ENCODE peak calls at places on chromosomes 11 and 22, in six cellular contexts. One of them, this sample, is unnamed.

GRCh38 chr11:85898456-85898855 is 43.3 kb downstream of the CCDC83 start:
- DNase-seq in fibroblast of lung: no peak
- DNase-seq in stimulated activated CD4-positive, alpha-beta T cell treated with anti-CD3 and anti-CD28 coated beads, Interleukin-4, amount 100 ng/mL, for 48 hours: no peak
- DNase-seq in stimulated activated CD8-positive, alpha-beta memory T cell treated with anti-CD3 and anti-CD28 coated beads, Interleukin-7, amount 100 ng/mL, for 1 hour: no peak
- DNase-seq in cardiac muscle cell: peak; percentile 2
- DNase-seq in epithelial cell of prostate: no peak
- DNase-seq in this sample: no peak

GRCh38 chr11:2102883-2103213 is 36.3 kb downstream of the IGF2 start:
- DNase-seq in stimulated activated CD4-positive, alpha-beta T cell treated with anti-CD3 and anti-CD28 coated beads, Interleukin-4, amount 100 ng/mL, for 48 hours: no peak
- DNase-seq in fibroblast of lung: no peak
- DNase-seq in epithelial cell of prostate: no peak
- DNase-seq in stimulated activated CD8-positive, alpha-beta memory T cell treated with anti-CD3 and anti-CD28 coated beads, Interleukin-7, amount 100 ng/mL, for 1 hour: no peak
- DNase-seq in cardiac muscle cell: no peak
- DNase-seq in this sample: no peak

GRCh38 chr22:26852176-26852575 is 194.8 kb downstream of the MIAT start:
- DNase-seq in stimulated activated CD4-positive, alpha-beta T cell treated with anti-CD3 and anti-CD28 coated beads, Interleukin-4, amount 100 ng/mL, for 48 hours: no peak
- DNase-seq in epithelial cell of prostate: no peak
- DNase-seq in stimulated activated CD8-positive, alpha-beta memory T cell treated with anti-CD3 and anti-CD28 coated beads, Interleukin-7, amount 100 ng/mL, for 1 hour: no peak
- DNase-seq in fibroblast of lung: no peak
- DNase-seq in cardiac muscle cell: no peak
- DNase-seq in this sample: no peak

GRCh38 chr11:102318469-102318868 is 1.2 kb downstream of the BIRC3 start:
- DNase-seq in stimulated activated CD8-positive, alpha-beta memory T cell treated with anti-CD3 and anti-CD28 coated beads, Interleukin-7, amount 100 ng/mL, for 1 hour: no peak
- DNase-seq in stimulated activated CD4-positive, alpha-beta T cell treated with anti-CD3 and anti-CD28 coated beads, Interleukin-4, amount 100 ng/mL, for 48 hours: peak; percentile 56
- DNase-seq in fibroblast of lung: no peak
- DNase-seq in epithelial cell of prostate: no peak
- DNase-seq in cardiac muscle cell: no peak
- DNase-seq in this sample: no peak

GRCh38 chr11:126380909-126381308 is 25.4 kb downstream of the ST3GAL4 start:
- DNase-seq in fibroblast of lung: no peak
- DNase-seq in stimulated activated CD4-positive, alpha-beta T cell treated with anti-CD3 and anti-CD28 coated beads, Interleukin-4, amount 100 ng/mL, for 48 hours: no peak
- DNase-seq in stimulated activated CD8-positive, alpha-beta memory T cell treated with anti-CD3 and anti-CD28 coated beads, Interleukin-7, amount 100 ng/mL, for 1 hour: no peak
- DNase-seq in cardiac muscle cell: no peak
- DNase-seq in epithelial cell of prostate: no peak
- DNase-seq in this sample: no peak

GRCh38 chr11:47689480-47689879 is 25.7 kb downstream of the AGBL2 start:
- DNase-seq in epithelial cell of prostate: no peak
- DNase-seq in fibroblast of lung: no peak
- DNase-seq in stimulated activated CD4-positive, alpha-beta T cell treated with anti-CD3 and anti-CD28 coated beads, Interleukin-4, amount 100 ng/mL, for 48 hours: no peak
- DNase-seq in stimulated activated CD8-positive, alpha-beta memory T cell treated with anti-CD3 and anti-CD28 coated beads, Interleukin-7, amount 100 ng/mL, for 1 hour: no peak
- DNase-seq in cardiac muscle cell: no peak
- DNase-seq in this sample: no peak

GRCh38 chr11:3722100-3722499 is 50.9 kb upstream of the CHRNA10 start:
- DNase-seq in cardiac muscle cell: no peak
- DNase-seq in fibroblast of lung: no peak
- DNase-seq in stimulated activated CD8-positive, alpha-beta memory T cell treated with anti-CD3 and anti-CD28 coated beads, Interleukin-7, amount 100 ng/mL, for 1 hour: no peak
- DNase-seq in epithelial cell of prostate: no peak
- DNase-seq in stimulated activated CD4-positive, alpha-beta T cell treated with anti-CD3 and anti-CD28 coated beads, Interleukin-4, amount 100 ng/mL, for 48 hours: no peak
- DNase-seq in this sample: no peak

GRCh38 chr22:27518583-27519437 is 282.7 kb downstream of the MN1 start:
- DNase-seq in epithelial cell of prostate: no peak
- DNase-seq in fibroblast of lung: no peak
- DNase-seq in stimulated activated CD4-positive, alpha-beta T cell treated with anti-CD3 and anti-CD28 coated beads, Interleukin-4, amount 100 ng/mL, for 48 hours: no peak
- DNase-seq in stimulated activated CD8-positive, alpha-beta memory T cell treated with anti-CD3 and anti-CD28 coated beads, Interleukin-7, amount 100 ng/mL, for 1 hour: no peak
- DNase-seq in cardiac muscle cell: peak; percentile 45
- DNase-seq in this sample: no peak

GRCh38 chr11:120205596-120206161 is 5.2 kb upstream of the OAF start:
- DNase-seq in stimulated activated CD4-positive, alpha-beta T cell treated with anti-CD3 and anti-CD28 coated beads, Interleukin-4, amount 100 ng/mL, for 48 hours: no peak
- DNase-seq in fibroblast of lung: peak; percentile 81
- DNase-seq in epithelial cell of prostate: peak; percentile 43
- DNase-seq in stimulated activated CD8-positive, alpha-beta memory T cell treated with anti-CD3 and anti-CD28 coated beads, Interleukin-7, amount 100 ng/mL, for 1 hour: no peak
- DNase-seq in cardiac muscle cell: peak; percentile 61
- DNase-seq in this sample: no peak

GRCh38 chr11:13929551-13929950 is 33.0 kb upstream of the SPON1 start:
- DNase-seq in fibroblast of lung: no peak
- DNase-seq in stimulated activated CD4-positive, alpha-beta T cell treated with anti-CD3 and anti-CD28 coated beads, Interleukin-4, amount 100 ng/mL, for 48 hours: no peak
- DNase-seq in stimulated activated CD8-positive, alpha-beta memory T cell treated with anti-CD3 and anti-CD28 coated beads, Interleukin-7, amount 100 ng/mL, for 1 hour: no peak
- DNase-seq in cardiac muscle cell: no peak
- DNase-seq in epithelial cell of prostate: no peak
- DNase-seq in this sample: no peak

GRCh38 chr22:48957311-48957986 is 870.2 kb downstream of the BRD1 start:
- DNase-seq in stimulated activated CD4-positive, alpha-beta T cell treated with anti-CD3 and anti-CD28 coated beads, Interleukin-4, amount 100 ng/mL, for 48 hours: no peak
- DNase-seq in cardiac muscle cell: no peak
- DNase-seq in fibroblast of lung: no peak
- DNase-seq in epithelial cell of prostate: no peak
- DNase-seq in stimulated activated CD8-positive, alpha-beta memory T cell treated with anti-CD3 and anti-CD28 coated beads, Interleukin-7, amount 100 ng/mL, for 1 hour: no peak
- DNase-seq in this sample: no peak

GRCh38 chr22:28021116-28021997 is 102.3 kb upstream of the PITPNB start:
- DNase-seq in epithelial cell of prostate: no peak
- DNase-seq in stimulated activated CD8-positive, alpha-beta memory T cell treated with anti-CD3 and anti-CD28 coated beads, Interleukin-7, amount 100 ng/mL, for 1 hour: no peak
- DNase-seq in stimulated activated CD4-positive, alpha-beta T cell treated with anti-CD3 and anti-CD28 coated beads, Interleukin-4, amount 100 ng/mL, for 48 hours: no peak
- DNase-seq in fibroblast of lung: no peak
- DNase-seq in cardiac muscle cell: no peak
- DNase-seq in this sample: peak; percentile 6

GRCh38 chr11:34609850-34610249 is 11.0 kb upstream of the EHF start:
- DNase-seq in cardiac muscle cell: no peak
- DNase-seq in stimulated activated CD8-positive, alpha-beta memory T cell treated with anti-CD3 and anti-CD28 coated beads, Interleukin-7, amount 100 ng/mL, for 1 hour: no peak
- DNase-seq in epithelial cell of prostate: peak; percentile 71
- DNase-seq in stimulated activated CD4-positive, alpha-beta T cell treated with anti-CD3 and anti-CD28 coated beads, Interleukin-4, amount 100 ng/mL, for 48 hours: no peak
- DNase-seq in fibroblast of lung: no peak
- DNase-seq in this sample: no peak

GRCh38 chr11:62573006-62573591 is 592 bp downstream of the EEF1G start:
- DNase-seq in cardiac muscle cell: peak; percentile 30
- DNase-seq in stimulated activated CD4-positive, alpha-beta T cell treated with anti-CD3 and anti-CD28 coated beads, Interleukin-4, amount 100 ng/mL, for 48 hours: no peak
- DNase-seq in epithelial cell of prostate: no peak
- DNase-seq in stimulated activated CD8-positive, alpha-beta memory T cell treated with anti-CD3 and anti-CD28 coated beads, Interleukin-7, amount 100 ng/mL, for 1 hour: no peak
- DNase-seq in fibroblast of lung: no peak
- DNase-seq in this sample: peak; percentile 40

GRCh38 chr22:29617922-29618629 is 14.6 kb downstream of the NF2 start:
- DNase-seq in epithelial cell of prostate: peak; percentile 58
- DNase-seq in cardiac muscle cell: peak; percentile 52
- DNase-seq in stimulated activated CD4-positive, alpha-beta T cell treated with anti-CD3 and anti-CD28 coated beads, Interleukin-4, amount 100 ng/mL, for 48 hours: no peak
- DNase-seq in fibroblast of lung: peak; percentile 57
- DNase-seq in stimulated activated CD8-positive, alpha-beta memory T cell treated with anti-CD3 and anti-CD28 coated beads, Interleukin-7, amount 100 ng/mL, for 1 hour: no peak
- DNase-seq in this sample: no peak

GRCh38 chr11:131696584-131697120 is 326.2 kb downstream of the NTM start:
- DNase-seq in epithelial cell of prostate: no peak
- DNase-seq in stimulated activated CD8-positive, alpha-beta memory T cell treated with anti-CD3 and anti-CD28 coated beads, Interleukin-7, amount 100 ng/mL, for 1 hour: no peak
- DNase-seq in cardiac muscle cell: no peak
- DNase-seq in stimulated activated CD4-positive, alpha-beta T cell treated with anti-CD3 and anti-CD28 coated beads, Interleukin-4, amount 100 ng/mL, for 48 hours: no peak
- DNase-seq in fibroblast of lung: no peak
- DNase-seq in this sample: no peak

GRCh38 chr11:2806351-2807058 is 79.1 kb downstream of the CDKN1C start:
- DNase-seq in stimulated activated CD8-positive, alpha-beta memory T cell treated with anti-CD3 and anti-CD28 coated beads, Interleukin-7, amount 100 ng/mL, for 1 hour: no peak
- DNase-seq in epithelial cell of prostate: no peak
- DNase-seq in fibroblast of lung: no peak
- DNase-seq in stimulated activated CD4-positive, alpha-beta T cell treated with anti-CD3 and anti-CD28 coated beads, Interleukin-4, amount 100 ng/mL, for 48 hours: no peak
- DNase-seq in cardiac muscle cell: no peak
- DNase-seq in this sample: no peak

GRCh38 chr22:28741200-28741757 is 341 bp downstream of the CHEK2 start:
- DNase-seq in cardiac muscle cell: no peak
- DNase-seq in epithelial cell of prostate: no peak
- DNase-seq in fibroblast of lung: no peak
- DNase-seq in stimulated activated CD4-positive, alpha-beta T cell treated with anti-CD3 and anti-CD28 coated beads, Interleukin-4, amount 100 ng/mL, for 48 hours: no peak
- DNase-seq in stimulated activated CD8-positive, alpha-beta memory T cell treated with anti-CD3 and anti-CD28 coated beads, Interleukin-7, amount 100 ng/mL, for 1 hour: no peak
- DNase-seq in this sample: peak; percentile 17

GRCh38 chr11:114237321-114238280 is 58.6 kb upstream of the NNMT start:
- DNase-seq in stimulated activated CD8-positive, alpha-beta memory T cell treated with anti-CD3 and anti-CD28 coated beads, Interleukin-7, amount 100 ng/mL, for 1 hour: no peak
- DNase-seq in fibroblast of lung: peak; percentile 70
- DNase-seq in cardiac muscle cell: no peak
- DNase-seq in epithelial cell of prostate: no peak
- DNase-seq in stimulated activated CD4-positive, alpha-beta T cell treated with anti-CD3 and anti-CD28 coated beads, Interleukin-4, amount 100 ng/mL, for 48 hours: no peak
- DNase-seq in this sample: no peak

GRCh38 chr11:133999355-133999754 is 42.6 kb upstream of the IGSF9B start:
- DNase-seq in cardiac muscle cell: no peak
- DNase-seq in epithelial cell of prostate: no peak
- DNase-seq in stimulated activated CD4-positive, alpha-beta T cell treated with anti-CD3 and anti-CD28 coated beads, Interleukin-4, amount 100 ng/mL, for 48 hours: no peak
- DNase-seq in fibroblast of lung: no peak
- DNase-seq in stimulated activated CD8-positive, alpha-beta memory T cell treated with anti-CD3 and anti-CD28 coated beads, Interleukin-7, amount 100 ng/mL, for 1 hour: no peak
- DNase-seq in this sample: no peak

GRCh38 chr11:57798905-57799559 is 37.4 kb downstream of the CTNND1 start:
- DNase-seq in stimulated activated CD4-positive, alpha-beta T cell treated with anti-CD3 and anti-CD28 coated beads, Interleukin-4, amount 100 ng/mL, for 48 hours: no peak
- DNase-seq in epithelial cell of prostate: peak; percentile 97
- DNase-seq in cardiac muscle cell: peak; percentile 66
- DNase-seq in stimulated activated CD8-positive, alpha-beta memory T cell treated with anti-CD3 and anti-CD28 coated beads, Interleukin-7, amount 100 ng/mL, for 1 hour: no peak
- DNase-seq in fibroblast of lung: peak; percentile 51
- DNase-seq in this sample: no peak

GRCh38 chr11:28400236-28401100 is 292.3 kb downstream of the METTL15 start:
- DNase-seq in fibroblast of lung: peak; percentile 61
- DNase-seq in epithelial cell of prostate: no peak
- DNase-seq in cardiac muscle cell: peak; percentile 25
- DNase-seq in stimulated activated CD4-positive, alpha-beta T cell treated with anti-CD3 and anti-CD28 coated beads, Interleukin-4, amount 100 ng/mL, for 48 hours: no peak
- DNase-seq in stimulated activated CD8-positive, alpha-beta memory T cell treated with anti-CD3 and anti-CD28 coated beads, Interleukin-7, amount 100 ng/mL, for 1 hour: no peak
- DNase-seq in this sample: no peak

GRCh38 chr11:62922653-62923371 is 1.6 kb upstream of the CHRM1 start:
- DNase-seq in cardiac muscle cell: peak; percentile 30
- DNase-seq in stimulated activated CD8-positive, alpha-beta memory T cell treated with anti-CD3 and anti-CD28 coated beads, Interleukin-7, amount 100 ng/mL, for 1 hour: no peak
- DNase-seq in stimulated activated CD4-positive, alpha-beta T cell treated with anti-CD3 and anti-CD28 coated beads, Interleukin-4, amount 100 ng/mL, for 48 hours: peak; percentile 37
- DNase-seq in epithelial cell of prostate: no peak
- DNase-seq in fibroblast of lung: no peak
- DNase-seq in this sample: no peak

GRCh38 chr11:44112083-44112865 is 16.8 kb downstream of the EXT2 start:
- DNase-seq in epithelial cell of prostate: peak; percentile 44
- DNase-seq in stimulated activated CD4-positive, alpha-beta T cell treated with anti-CD3 and anti-CD28 coated beads, Interleukin-4, amount 100 ng/mL, for 48 hours: no peak
- DNase-seq in fibroblast of lung: peak; percentile 58
- DNase-seq in stimulated activated CD8-positive, alpha-beta memory T cell treated with anti-CD3 and anti-CD28 coated beads, Interleukin-7, amount 100 ng/mL, for 1 hour: no peak
- DNase-seq in cardiac muscle cell: peak; percentile 54
- DNase-seq in this sample: no peak

GRCh38 chr22:37465721-37466120 is 20.5 kb downstream of the MFNG start:
- DNase-seq in fibroblast of lung: no peak
- DNase-seq in stimulated activated CD4-positive, alpha-beta T cell treated with anti-CD3 and anti-CD28 coated beads, Interleukin-4, amount 100 ng/mL, for 48 hours: no peak
- DNase-seq in cardiac muscle cell: no peak
- DNase-seq in stimulated activated CD8-positive, alpha-beta memory T cell treated with anti-CD3 and anti-CD28 coated beads, Interleukin-7, amount 100 ng/mL, for 1 hour: no peak
- DNase-seq in epithelial cell of prostate: no peak
- DNase-seq in this sample: no peak

GRCh38 chr11:119678351-119678750 is 50.6 kb downstream of the NECTIN1 start:
- DNase-seq in cardiac muscle cell: no peak
- DNase-seq in stimulated activated CD4-positive, alpha-beta T cell treated with anti-CD3 and anti-CD28 coated beads, Interleukin-4, amount 100 ng/mL, for 48 hours: no peak
- DNase-seq in fibroblast of lung: no peak
- DNase-seq in epithelial cell of prostate: no peak
- DNase-seq in stimulated activated CD8-positive, alpha-beta memory T cell treated with anti-CD3 and anti-CD28 coated beads, Interleukin-7, amount 100 ng/mL, for 1 hour: no peak
- DNase-seq in this sample: no peak

GRCh38 chr11:79076526-79077115 is 364.2 kb downstream of the TENM4 start:
- DNase-seq in cardiac muscle cell: peak; percentile 60
- DNase-seq in stimulated activated CD8-positive, alpha-beta memory T cell treated with anti-CD3 and anti-CD28 coated beads, Interleukin-7, amount 100 ng/mL, for 1 hour: no peak
- DNase-seq in stimulated activated CD4-positive, alpha-beta T cell treated with anti-CD3 and anti-CD28 coated beads, Interleukin-4, amount 100 ng/mL, for 48 hours: no peak
- DNase-seq in fibroblast of lung: no peak
- DNase-seq in epithelial cell of prostate: no peak
- DNase-seq in this sample: peak; percentile 58

GRCh38 chr11:72812968-72813739 is 1.1 kb upstream of the ATG16L2 start:
- DNase-seq in fibroblast of lung: peak; percentile 52
- DNase-seq in cardiac muscle cell: peak; percentile 59
- DNase-seq in stimulated activated CD8-positive, alpha-beta memory T cell treated with anti-CD3 and anti-CD28 coated beads, Interleukin-7, amount 100 ng/mL, for 1 hour: peak; percentile 34
- DNase-seq in stimulated activated CD4-positive, alpha-beta T cell treated with anti-CD3 and anti-CD28 coated beads, Interleukin-4, amount 100 ng/mL, for 48 hours: peak; percentile 75
- DNase-seq in epithelial cell of prostate: no peak
- DNase-seq in this sample: peak; percentile 87

This sample was measured in HAP-1.